ENCODE peak calls at places on chromosome 7, in eight cellular contexts. G is psoas muscle; X is NCI-H446; Y is stimulated activated CD8-positive, alpha-beta memory T cell treated with anti-CD3 and anti-CD28 coated beads, Interleukin-4, amount 100 ng/mL, for 4 hours; L is HEK293T; C is neural progenitor cell; Z is T-helper 2 cell; E is activated T-helper 1 cell treated with anti-CD3 and anti-CD28 coated beads, Interleukin-12 subunit alpha, Interleukin-12 subunit beta, Interleukin-2, Interleukin-4 antibody, amounts not matched to agents 30 ng/mL and 10 ng/mL and 1 ng/mL, durations not matched to agents 14 hours and 24 hours and 36 hours. R is an unnamed sample.

GRCh38 chr7:128904381-128905197 is 5.9 kb downstream of the KCP start:
- DNase-seq in G (no peak), X (peak; percentile 16), Y (no peak), L (peak; percentile 73), C (peak; percentile 71), Z (no peak), E (no peak), R (peak; percentile 4)

GRCh38 chr7:116120839-116121238 is 89.5 kb upstream of the TES start:
- DNase-seq in G (no peak), X (no peak), Y (no peak), L (no peak), C (no peak), Z (no peak), E (no peak), R (no peak)

GRCh38 chr7:82204694-82205093 is 238.9 kb downstream of the CACNA2D1 start:
- DNase-seq in G (peak; percentile 70), X (no peak), Y (no peak), L (no peak), C (no peak), Z (no peak), E (no peak), R (peak; percentile 19)

GRCh38 chr7:139828880-139829653 is at the start of gene TBXAS1:
- DNase-seq in G (no peak), X (no peak), Y (no peak), L (no peak), C (no peak), Z (no peak), E (no peak), R (peak; percentile 91)

GRCh38 chr7:112550468-112551060 is 69.8 kb downstream of the LSMEM1 start:
- DNase-seq in G (no peak), X (peak; percentile 26), Y (no peak), L (peak; percentile 39), C (peak; percentile 42), Z (no peak), E (peak; percentile 7), R (peak; percentile 3)

GRCh38 chr7:142813262-142813661 is 41.6 kb upstream of the EPHB6 start:
- DNase-seq in G (no peak), X (no peak), Y (no peak), L (no peak), C (no peak), Z (no peak), E (no peak), R (no peak)

GRCh38 chr7:46628389-46628788 is 707.3 kb upstream of the IGFBP3 start:
- DNase-seq in G (no peak), X (no peak), Y (no peak), L (no peak), C (no peak), Z (no peak), E (no peak), R (no peak)

GRCh38 chr7:73703225-73703624 is 16.2 kb downstream of the STX1A start:
- DNase-seq in G (no peak), X (no peak), Y (no peak), L (no peak), C (no peak), Z (no peak), E (no peak), R (no peak)

GRCh38 chr7:128914566-128915151 is 4.2 kb upstream of the KCP start:
- DNase-seq in G (no peak), X (no peak), Y (no peak), L (no peak), C (no peak), Z (no peak), E (no peak), R (no peak)

GRCh38 chr7:87548123-87548919 is 52.4 kb downstream of the ABCB1 start:
- DNase-seq in G (no peak), X (no peak), Y (no peak), L (no peak), C (no peak), Z (no peak), E (no peak), R (no peak)

GRCh38 chr7:102220929-102221850 is 65.5 kb upstream of the SH2B2 start:
- DNase-seq in G (no peak), X (no peak), Y (no peak), L (no peak), C (no peak), Z (no peak), E (no peak), R (no peak)

GRCh38 chr7:107742678-107743566 is 1.0 kb upstream of the CBLL1 start:
- DNase-seq in G (peak; percentile 54), X (no peak), Y (peak; percentile 19), L (peak; percentile 40), C (peak; percentile 80), Z (no peak), E (no peak), R (peak; percentile 82)

GRCh38 chr7:41698726-41699125 is 4.2 kb downstream of the INHBA start:
- DNase-seq in G (no peak), X (no peak), Y (no peak), L (no peak), C (no peak), Z (no peak), E (no peak), R (no peak)

GRCh38 chr7:128871050-128871449 is 8.4 kb downstream of the ATP6V1F start:
- DNase-seq in G (no peak), X (no peak), Y (no peak), L (no peak), C (no peak), Z (no peak), E (no peak), R (no peak)